ENCODE peak calls at places on chromosomes 11 and 22, in eight cellular contexts. M is posterior vena cava; Z is mucosa of gallbladder; O is M059J; B is NCI-H748 treated with DMSO at 0.1 percent for 48 hours; G is lower leg skin; N is stimulated activated CD8-positive, alpha-beta memory T cell treated with anti-CD3 and anti-CD28 coated beads, Interleukin-4, amount 100 ng/mL, for 4 hours; A is hippocampal formation. Y is an unnamed sample.

GRCh38 chr11:84452211-84452610 is 1166.0 kb upstream of the CCDC90B start:
- DNase-seq in M (no peak), Z (no peak), O (no peak), B (no peak), G (no peak), N (no peak), A (no peak), Y (no peak)

GRCh38 chr22:27150530-27150909 is 493.1 kb downstream of the MIAT start:
- DNase-seq in M (no peak), Z (no peak), O (no peak), B (no peak), G (no peak), N (no peak), A (no peak), Y (no peak)

GRCh38 chr11:68206211-68206610 is 6.9 kb downstream of the KMT5B start:
- DNase-seq in M (no peak), Z (no peak), O (peak; percentile 68), B (peak; percentile 65), G (no peak), N (no peak), A (no peak), Y (no peak)

GRCh38 chr11:74033046-74033445 is 24.2 kb upstream of the UCP3 start:
- DNase-seq in M (no peak), Z (no peak), O (no peak), B (no peak), G (no peak), N (no peak), A (no peak), Y (no peak)

GRCh38 chr22:37485006-37485713 is 1.0 kb downstream of the MFNG start:
- DNase-seq in M (peak; percentile 84), Z (no peak), O (no peak), B (no peak), G (no peak), N (peak; percentile 42), A (no peak), Y (no peak)

GRCh38 chr22:47172771-47173534 is 410.5 kb downstream of the TBC1D22A start:
- DNase-seq in M (peak; percentile 66), Z (no peak), O (no peak), B (no peak), G (no peak), N (no peak), A (no peak), Y (no peak)

GRCh38 chr22:17997456-17997855 is 26.9 kb downstream of the MICAL3 start:
- DNase-seq in M (no peak), Z (no peak), O (peak; percentile 77), B (no peak), G (no peak), N (no peak), A (no peak), Y (no peak)

GRCh38 chr22:46587067-46587471 is 33.1 kb upstream of the GRAMD4 start:
- DNase-seq in M (no peak), Z (no peak), O (no peak), B (no peak), G (no peak), N (no peak), A (no peak), Y (no peak)

GRCh38 chr22:17119481-17120202 is 1.5 kb downstream of the TMEM121B start:
- DNase-seq in M (no peak), Z (no peak), O (no peak), B (no peak), G (no peak), N (no peak), A (no peak), Y (no peak)

GRCh38 chr11:116650052-116650451 is 122.7 kb downstream of the BUD13 start:
- DNase-seq in M (no peak), Z (no peak), O (no peak), B (no peak), G (no peak), N (no peak), A (no peak), Y (no peak)

GRCh38 chr11:66261578-66261977 is 6.9 kb upstream of the RAB1B start:
- DNase-seq in M (no peak), Z (no peak), O (no peak), B (no peak), G (no peak), N (no peak), A (no peak), Y (no peak)

GRCh38 chr11:76218449-76219206 is 12.3 kb upstream of the WNT11 start:
- DNase-seq in M (peak; percentile 8), Z (no peak), O (no peak), B (no peak), G (no peak), N (no peak), A (no peak), Y (no peak)

GRCh38 chr22:22929381-22930221 is 42.0 kb downstream of the IGLL5 start:
- DNase-seq in M (no peak), Z (no peak), O (no peak), B (no peak), G (no peak), N (no peak), A (no peak), Y (no peak)

GRCh38 chr11:74592441-74593362 is at the start of gene POLD3:
- DNase-seq in M (peak; percentile 99), Z (peak; percentile 95), O (peak; percentile 94), B (peak; percentile 85), G (peak; percentile 92), N (peak; percentile 86), A (peak; percentile 93), Y (peak; percentile 94)

GRCh38 chr11:45860764-45861510 is 13.7 kb downstream of the CRY2 start:
- DNase-seq in M (no peak), Z (no peak), O (no peak), B (no peak), G (no peak), N (no peak), A (no peak), Y (no peak)

GRCh38 chr11:7668464-7668863 is 4.8 kb downstream of the CYB5R2 start:
- DNase-seq in M (no peak), Z (no peak), O (no peak), B (no peak), G (no peak), N (no peak), A (peak; percentile 31), Y (no peak)

GRCh38 chr11:93024376-93024775 is 54.9 kb downstream of the MTNR1B start:
- DNase-seq in M (no peak), Z (no peak), O (peak; percentile 77), B (no peak), G (no peak), N (no peak), A (no peak), Y (no peak)

GRCh38 chr11:134024420-134025085 is 44.3 kb upstream of the JAM3 start:
- DNase-seq in M (no peak), Z (no peak), O (peak; percentile 88), B (no peak), G (no peak), N (no peak), A (no peak), Y (no peak)

GRCh38 chr11:76756341-76756771 is 26.8 kb upstream of the TSKU start:
- DNase-seq in M (no peak), Z (no peak), O (no peak), B (no peak), G (no peak), N (no peak), A (no peak), Y (no peak)

GRCh38 chr11:75346296-75346695 is 5.2 kb downstream of the ARRB1 start:
- DNase-seq in M (no peak), Z (no peak), O (no peak), B (no peak), G (no peak), N (no peak), A (no peak), Y (no peak)

GRCh38 chr22:47963660-47964059 is 1201.2 kb downstream of the TBC1D22A start:
- DNase-seq in M (no peak), Z (no peak), O (no peak), B (no peak), G (no peak), N (no peak), A (no peak), Y (no peak)

GRCh38 chr11:63212742-63213141 is 30.7 kb downstream of the SLC22A25 start:
- DNase-seq in M (no peak), Z (no peak), O (peak; percentile 35), B (no peak), G (no peak), N (no peak), A (no peak), Y (peak; percentile 59)

GRCh38 chr22:28268176-28268575 is 349.1 kb upstream of the PITPNB start:
- DNase-seq in M (no peak), Z (no peak), O (peak; percentile 53), B (no peak), G (no peak), N (no peak), A (no peak), Y (no peak)

GRCh38 chr22:49320714-49321476 is 506.8 kb downstream of the BRD1 start:
- DNase-seq in M (peak; percentile 55), Z (peak; percentile 3), O (no peak), B (no peak), G (peak; percentile 3), N (no peak), A (no peak), Y (no peak)

GRCh38 chr11:11171285-11171684 is 181.8 kb downstream of the CSNK2A3 start:
- DNase-seq in M (no peak), Z (no peak), O (no peak), B (no peak), G (no peak), N (no peak), A (no peak), Y (no peak)

GRCh38 chr11:107591446-107592236 is 694 bp downstream of the ELMOD1 start:
- DNase-seq in M (no peak), Z (no peak), O (peak; percentile 21), B (no peak), G (no peak), N (peak; percentile 12), A (peak; percentile 20), Y (no peak)

GRCh38 chr22:47816121-47816915 is 1053.9 kb downstream of the TBC1D22A start:
- DNase-seq in M (no peak), Z (no peak), O (no peak), B (no peak), G (no peak), N (no peak), A (no peak), Y (no peak)

Y was measured in T47D.